ENCODE peak calls at places on chromosomes 12 and 14, in six cellular contexts. P is MCF 10A; B is HepG2; D is mucosa of descending colon; Y is GM12892; W is stimulated activated CD4-positive, alpha-beta T cell treated with anti-CD3 and anti-CD28 coated beads, Interleukin-2, amount 100 ng/mL, for 48 hours. Z is an unnamed sample.

GRCh38 chr12:122203301-122203967 is at the start of gene B3GNT4:
- DNase-seq in P (peak), B (no peak), D (peak), Y (no peak), W (peak), Z (no peak)

GRCh38 chr12:120010661-120011230 is 21.7 kb downstream of the BICDL1 start:
- DNase-seq in P (no peak), B (no peak), D (no peak), Y (no peak), W (no peak), Z (no peak)

GRCh38 chr12:52279683-52280318 is 5.4 kb downstream of the KRT86 start:
- DNase-seq in P (no peak), B (no peak), D (no peak), Y (no peak), W (no peak), Z (no peak)

GRCh38 chr14:73695997-73696396 is 18.2 kb downstream of the PNMA1 start:
- DNase-seq in P (no peak), B (no peak), D (no peak), Y (no peak), W (no peak), Z (no peak)

GRCh38 chr12:128763395-128763794 is 60.4 kb downstream of the SLC15A4 start:
- DNase-seq in P (no peak), B (no peak), D (no peak), Y (no peak), W (no peak), Z (no peak)

GRCh38 chr14:68403794-68404522 is 388.9 kb downstream of the ZFP36L1 start:
- DNase-seq in P (no peak), B (no peak), D (no peak), Y (no peak), W (no peak), Z (no peak)

GRCh38 chr14:92288994-92289393 is 34.0 kb upstream of the SLC24A4 start:
- DNase-seq in P (no peak), B (no peak), D (no peak), Y (no peak), W (no peak), Z (no peak)

GRCh38 chr12:18492372-18493025 is 231.2 kb downstream of the PIK3C2G start:
- DNase-seq in P (peak), B (no peak), D (no peak), Y (no peak), W (no peak), Z (no peak)

GRCh38 chr14:104843442-104844305 is 21.4 kb upstream of the CEP170B start:
- DNase-seq in P (no peak), B (no peak), D (no peak), Y (no peak), W (no peak), Z (no peak)

GRCh38 chr14:55845963-55846851 is 266.2 kb downstream of the KTN1 start:
- DNase-seq in P (no peak), B (peak), D (no peak), Y (no peak), W (no peak), Z (no peak)

GRCh38 chr14:36818794-36819384 is 157.2 kb downstream of the PAX9 start:
- DNase-seq in P (peak), B (no peak), D (no peak), Y (no peak), W (no peak), Z (no peak)

GRCh38 chr12:12541782-12542181 is 20.9 kb downstream of the DUSP16 start:
- DNase-seq in P (no peak), B (no peak), D (no peak), Y (no peak), W (no peak), Z (no peak)

GRCh38 chr12:64894827-64895475 is 70.5 kb downstream of the TBC1D30 start:
- DNase-seq in P (no peak), B (no peak), D (no peak), Y (no peak), W (no peak), Z (no peak)

GRCh38 chr12:19848426-19848825 is 409.1 kb downstream of the AEBP2 start:
- DNase-seq in P (no peak), B (no peak), D (no peak), Y (no peak), W (no peak), Z (no peak)

GRCh38 chr12:33988888-33989287 is 33.4 kb upstream of the ALG10 start:
- DNase-seq in P (peak), B (no peak), D (no peak), Y (no peak), W (no peak), Z (no peak)

GRCh38 chr12:7171854-7172253 is 17.6 kb upstream of the PEX5 start:
- DNase-seq in P (no peak), B (no peak), D (no peak), Y (no peak), W (no peak), Z (no peak)

GRCh38 chr12:15690320-15690719 is 98.9 kb downstream of the EPS8 start:
- DNase-seq in P (no peak), B (no peak), D (no peak), Y (no peak), W (no peak), Z (no peak)

GRCh38 chr14:53260286-53260685 is 107.2 kb upstream of the DDHD1 start:
- DNase-seq in P (no peak), B (no peak), D (no peak), Y (no peak), W (no peak), Z (no peak)

GRCh38 chr12:26116829-26117228 is 8.0 kb downstream of the BHLHE41 start:
- DNase-seq in P (no peak), B (no peak), D (no peak), Y (no peak), W (no peak), Z (no peak)

GRCh38 chr12:45292486-45293195 is 76.7 kb downstream of the ANO6 start:
- DNase-seq in P (no peak), B (no peak), D (no peak), Y (no peak), W (no peak), Z (no peak)

GRCh38 chr12:62584619-62585018 is 118.0 kb downstream of the MON2 start:
- DNase-seq in P (no peak), B (no peak), D (no peak), Y (no peak), W (no peak), Z (no peak)

GRCh38 chr12:57177354-57177753 is 29.9 kb upstream of the LRP1-AS start:
- DNase-seq in P (no peak), B (no peak), D (peak), Y (no peak), W (no peak), Z (no peak)

GRCh38 chr12:93115646-93116045 is 186.6 kb upstream of the EEA1 start:
- DNase-seq in P (no peak), B (no peak), D (no peak), Y (no peak), W (no peak), Z (no peak)

GRCh38 chr12:28222081-28222700 is 31.9 kb downstream of the CCDC91 start:
- DNase-seq in P (no peak), B (no peak), D (no peak), Y (no peak), W (peak), Z (no peak)

GRCh38 chr12:90100619-90101018 is 392.0 kb upstream of the ATP2B1 start:
- DNase-seq in P (no peak), B (no peak), D (no peak), Y (no peak), W (no peak), Z (no peak)

GRCh38 chr12:67980391-67980790 is 8.9 kb upstream of the IFNG-AS1 start:
- DNase-seq in P (no peak), B (no peak), D (no peak), Y (no peak), W (no peak), Z (no peak)

GRCh38 chr12:50933459-50934124 is 18.8 kb upstream of the HIGD1C start:
- DNase-seq in P (peak), B (peak), D (no peak), Y (no peak), W (no peak), Z (no peak)

GRCh38 chr14:77872152-77872551 is 72.2 kb downstream of the ADCK1 start:
- DNase-seq in P (no peak), B (no peak), D (no peak), Y (no peak), W (no peak), Z (no peak)

Z was measured in Panc1.